ENCODE peak calls at places on chromosome 7, in seven cellular contexts. One of them, this sample, is unnamed. For H3K27me3, the result is how much of the 10 kb centered on the place peaks cover.

GRCh38 chr7:28497026-28497425 is 84.7 kb downstream of the CREB5 start:
- DNase-seq in mammary epithelial cell: no peak
- DNase-seq in sigmoid colon: no peak
- DNase-seq in HCT116: no peak
- DNase-seq in psoas muscle: no peak
- DNase-seq in fibroblast of lung: no peak
- DNase-seq in left lung: no peak
- DNase-seq in this sample: no peak

GRCh38 chr7:43954524-43955228 is 28.4 kb downstream of the UBE2D4 start:
- DNase-seq in mammary epithelial cell: peak
- DNase-seq in sigmoid colon: peak
- DNase-seq in HCT116: peak
- DNase-seq in psoas muscle: no peak
- DNase-seq in fibroblast of lung: peak
- DNase-seq in left lung: no peak
- DNase-seq in this sample: peak

GRCh38 chr7:87574630-87575029 is 26.1 kb downstream of the ABCB1 start:
- DNase-seq in mammary epithelial cell: peak
- DNase-seq in sigmoid colon: no peak
- DNase-seq in HCT116: peak
- DNase-seq in psoas muscle: no peak
- DNase-seq in fibroblast of lung: peak
- DNase-seq in left lung: no peak
- DNase-seq in this sample: no peak

GRCh38 chr7:6057316-6058128 is 26.3 kb downstream of the ANKRD61 start:
- DNase-seq in mammary epithelial cell: no peak
- DNase-seq in sigmoid colon: no peak
- DNase-seq in HCT116: no peak
- DNase-seq in psoas muscle: no peak
- DNase-seq in fibroblast of lung: peak
- DNase-seq in left lung: no peak
- DNase-seq in this sample: no peak

GRCh38 chr7:70472580-70473239 is 659.2 kb upstream of the GALNT17 start:
- DNase-seq in mammary epithelial cell: no peak
- DNase-seq in sigmoid colon: no peak
- DNase-seq in HCT116: no peak
- DNase-seq in psoas muscle: no peak
- DNase-seq in fibroblast of lung: no peak
- DNase-seq in left lung: no peak
- DNase-seq in this sample: no peak

GRCh38 chr7:150961510-150962284 is 16.4 kb downstream of the KCNH2 start:
- DNase-seq in mammary epithelial cell: no peak
- DNase-seq in sigmoid colon: no peak
- DNase-seq in HCT116: no peak
- DNase-seq in psoas muscle: no peak
- DNase-seq in fibroblast of lung: no peak
- DNase-seq in left lung: no peak
- DNase-seq in this sample: no peak

GRCh38 chr7:155948423-155948822 is 136.2 kb upstream of the SHH start:
- DNase-seq in mammary epithelial cell: no peak
- DNase-seq in sigmoid colon: peak
- DNase-seq in HCT116: no peak
- DNase-seq in psoas muscle: no peak
- DNase-seq in fibroblast of lung: no peak
- DNase-seq in left lung: no peak
- DNase-seq in this sample: no peak

GRCh38 chr7:112118581-112119566 is 87.3 kb downstream of the DOCK4 start:
- DNase-seq in mammary epithelial cell: no peak
- DNase-seq in sigmoid colon: no peak
- DNase-seq in HCT116: no peak
- DNase-seq in psoas muscle: no peak
- DNase-seq in fibroblast of lung: no peak
- DNase-seq in left lung: no peak
- DNase-seq in this sample: no peak

GRCh38 chr7:44762300-44762699 is 13.7 kb downstream of the ZMIZ2 start:
- DNase-seq in mammary epithelial cell: peak
- DNase-seq in sigmoid colon: no peak
- DNase-seq in HCT116: no peak
- DNase-seq in psoas muscle: no peak
- DNase-seq in fibroblast of lung: no peak
- DNase-seq in left lung: no peak
- DNase-seq in this sample: no peak

GRCh38 chr7:96093435-96093834 is 228.5 kb downstream of the SLC25A13 start:
- DNase-seq in mammary epithelial cell: peak
- DNase-seq in sigmoid colon: no peak
- DNase-seq in HCT116: no peak
- DNase-seq in psoas muscle: no peak
- DNase-seq in fibroblast of lung: peak
- DNase-seq in left lung: no peak
- DNase-seq in this sample: no peak

GRCh38 chr7:157496426-157497275 is 159.8 kb downstream of the DNAJB6 start:
- DNase-seq in mammary epithelial cell: no peak
- DNase-seq in sigmoid colon: peak
- DNase-seq in HCT116: no peak
- DNase-seq in psoas muscle: no peak
- DNase-seq in fibroblast of lung: no peak
- DNase-seq in left lung: no peak
- DNase-seq in this sample: no peak

GRCh38 chr7:128740996-128741395 is 1.8 kb downstream of the CALU start:
- DNase-seq in mammary epithelial cell: no peak
- DNase-seq in sigmoid colon: no peak
- DNase-seq in HCT116: no peak
- DNase-seq in psoas muscle: no peak
- DNase-seq in fibroblast of lung: peak
- DNase-seq in left lung: no peak
- DNase-seq in this sample: no peak

GRCh38 chr7:31710171-31710570 is 23.2 kb downstream of the PPP1R17 start:
- DNase-seq in mammary epithelial cell: no peak
- DNase-seq in sigmoid colon: no peak
- DNase-seq in HCT116: no peak
- DNase-seq in psoas muscle: no peak
- DNase-seq in fibroblast of lung: no peak
- DNase-seq in left lung: no peak
- DNase-seq in this sample: peak

GRCh38 chr7:27651702-27652101 is 11.0 kb downstream of the HIBADH start:
- DNase-seq in mammary epithelial cell: no peak
- DNase-seq in sigmoid colon: no peak
- DNase-seq in HCT116: no peak
- DNase-seq in psoas muscle: no peak
- DNase-seq in fibroblast of lung: peak
- DNase-seq in left lung: no peak
- DNase-seq in this sample: no peak

GRCh38 chr7:101088069-101088425 is 2.8 kb downstream of the TRIM56 start:
- DNase-seq in mammary epithelial cell: no peak
- DNase-seq in sigmoid colon: no peak
- DNase-seq in HCT116: no peak
- DNase-seq in psoas muscle: no peak
- DNase-seq in fibroblast of lung: no peak
- DNase-seq in left lung: no peak
- DNase-seq in this sample: no peak

GRCh38 chr7:101088858-101089529 is 3.7 kb downstream of the TRIM56 start:
- DNase-seq in mammary epithelial cell: no peak
- DNase-seq in sigmoid colon: no peak
- DNase-seq in HCT116: no peak
- DNase-seq in psoas muscle: no peak
- DNase-seq in fibroblast of lung: no peak
- DNase-seq in left lung: no peak
- DNase-seq in this sample: no peak

GRCh38 chr7:101087334-101088068 is 2.2 kb downstream of the TRIM56 start:
- DNase-seq in mammary epithelial cell: no peak
- DNase-seq in sigmoid colon: no peak
- DNase-seq in HCT116: no peak
- DNase-seq in psoas muscle: no peak
- DNase-seq in fibroblast of lung: no peak
- DNase-seq in left lung: no peak
- DNase-seq in this sample: no peak

GRCh38 chr7:101081432-101081831 is 3.8 kb upstream of the TRIM56 start:
- DNase-seq in mammary epithelial cell: no peak
- DNase-seq in sigmoid colon: no peak
- DNase-seq in HCT116: no peak
- DNase-seq in psoas muscle: no peak
- DNase-seq in fibroblast of lung: no peak
- DNase-seq in left lung: no peak
- DNase-seq in this sample: no peak

DNA sequence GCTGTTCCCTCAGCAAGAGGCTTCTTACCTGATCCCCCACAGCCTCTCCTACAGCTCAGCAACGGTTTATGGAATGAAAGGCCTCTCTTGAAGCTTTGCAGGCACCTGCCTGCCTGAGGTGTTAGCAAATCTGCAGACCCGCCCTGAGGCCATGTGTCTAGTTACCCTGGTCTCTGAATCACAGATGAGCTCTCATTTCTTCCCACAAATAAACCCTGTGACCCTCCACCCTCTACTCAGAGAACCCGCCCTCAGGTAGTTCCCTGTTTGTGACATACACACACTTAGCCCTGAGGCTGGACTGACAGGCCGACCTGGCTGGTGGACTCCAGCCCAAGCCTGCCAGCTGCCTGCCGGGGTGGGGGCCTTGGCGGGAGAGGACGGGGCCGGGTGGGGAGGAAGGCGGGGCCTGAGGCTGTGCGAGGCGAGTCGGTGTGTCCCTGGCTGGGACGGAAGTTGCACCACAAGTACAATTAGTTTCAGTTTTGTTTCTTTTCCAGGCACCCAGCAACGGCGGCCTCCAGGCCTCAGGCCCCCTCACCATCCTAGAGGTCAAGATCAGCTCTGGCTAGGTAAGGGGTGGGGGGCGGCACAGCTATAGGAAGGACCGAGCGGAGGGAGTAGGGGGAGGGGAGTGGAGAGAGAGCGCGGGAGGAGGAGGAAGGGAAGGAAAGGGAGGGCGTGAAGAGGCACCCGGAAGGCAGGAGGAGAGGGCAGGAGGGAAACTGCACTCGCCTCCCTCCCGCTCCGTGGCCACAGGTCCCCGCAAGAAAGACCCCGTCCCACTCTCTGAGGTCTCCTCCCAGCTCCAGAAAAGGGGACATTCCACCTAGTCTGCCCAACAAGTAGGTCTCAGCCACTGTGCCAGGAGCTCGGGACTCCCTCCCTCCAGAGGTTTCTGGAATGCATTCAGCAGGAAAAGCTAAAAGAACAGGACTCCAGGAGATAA is at the start of gene TRIM56:
- DNase-seq in mammary epithelial cell: peak
- DNase-seq in sigmoid colon: peak
- DNase-seq in HCT116: peak
- DNase-seq in psoas muscle: peak
- DNase-seq in fibroblast of lung: peak
- DNase-seq in left lung: peak
- DNase-seq in this sample: no peak
- H3K27ac ChIP-seq in mammary epithelial cell: peak
- H3K27ac ChIP-seq in sigmoid colon: peak
- H3K27ac ChIP-seq in HCT116: peak
- H3K27ac ChIP-seq in psoas muscle: peak
- H3K27ac ChIP-seq in fibroblast of lung: peak
- H3K27ac ChIP-seq in left lung: peak
- H3K27ac ChIP-seq in this sample: no peak

GRCh38 chr7:1236831-1237701 is 4.4 kb downstream of the UNCX start:
- DNase-seq in mammary epithelial cell: no peak
- DNase-seq in sigmoid colon: no peak
- DNase-seq in HCT116: no peak
- DNase-seq in psoas muscle: no peak
- DNase-seq in fibroblast of lung: no peak
- DNase-seq in left lung: no peak
- DNase-seq in this sample: no peak

GRCh38 chr7:1236132-1236655 is 3.5 kb downstream of the UNCX start:
- DNase-seq in mammary epithelial cell: no peak
- DNase-seq in sigmoid colon: no peak
- DNase-seq in HCT116: no peak
- DNase-seq in psoas muscle: peak
- DNase-seq in fibroblast of lung: no peak
- DNase-seq in left lung: no peak
- DNase-seq in this sample: no peak

GRCh38 chr7:1234794-1235500 is 2.3 kb downstream of the UNCX start:
- DNase-seq in mammary epithelial cell: no peak
- DNase-seq in sigmoid colon: no peak
- DNase-seq in HCT116: no peak
- DNase-seq in psoas muscle: no peak
- DNase-seq in fibroblast of lung: no peak
- DNase-seq in left lung: no peak
- DNase-seq in this sample: no peak

GRCh38 chr7:1234049-1234691 is 1.5 kb downstream of the UNCX start:
- DNase-seq in mammary epithelial cell: no peak
- DNase-seq in sigmoid colon: no peak
- DNase-seq in HCT116: no peak
- DNase-seq in psoas muscle: no peak
- DNase-seq in fibroblast of lung: no peak
- DNase-seq in left lung: no peak
- DNase-seq in this sample: no peak

GRCh38 chr7:1235501-1236131 is 2.9 kb downstream of the UNCX start:
- DNase-seq in mammary epithelial cell: peak
- DNase-seq in sigmoid colon: no peak
- DNase-seq in HCT116: no peak
- DNase-seq in psoas muscle: peak
- DNase-seq in fibroblast of lung: no peak
- DNase-seq in left lung: no peak
- DNase-seq in this sample: no peak
- H3K27me3 ChIP-seq in mammary epithelial cell: half or more
- H3K27me3 ChIP-seq in sigmoid colon: half or more
- H3K27me3 ChIP-seq in HCT116: under half
- H3K27me3 ChIP-seq in psoas muscle: half or more
- H3K27me3 ChIP-seq in fibroblast of lung: half or more
- H3K27me3 ChIP-seq in left lung: half or more
- H3K27me3 ChIP-seq in this sample: half or more

GRCh38 chr7:54917613-54918406 is 101.0 kb upstream of the EGFR start:
- DNase-seq in mammary epithelial cell: no peak
- DNase-seq in sigmoid colon: no peak
- DNase-seq in HCT116: no peak
- DNase-seq in psoas muscle: no peak
- DNase-seq in fibroblast of lung: no peak
- DNase-seq in left lung: no peak
- DNase-seq in this sample: no peak
- H3K27ac ChIP-seq in mammary epithelial cell: no peak
- H3K27ac ChIP-seq in sigmoid colon: no peak
- H3K27ac ChIP-seq in HCT116: no peak
- H3K27ac ChIP-seq in psoas muscle: no peak
- H3K27ac ChIP-seq in fibroblast of lung: no peak
- H3K27ac ChIP-seq in left lung: no peak
- H3K27ac ChIP-seq in this sample: no peak

DNA sequence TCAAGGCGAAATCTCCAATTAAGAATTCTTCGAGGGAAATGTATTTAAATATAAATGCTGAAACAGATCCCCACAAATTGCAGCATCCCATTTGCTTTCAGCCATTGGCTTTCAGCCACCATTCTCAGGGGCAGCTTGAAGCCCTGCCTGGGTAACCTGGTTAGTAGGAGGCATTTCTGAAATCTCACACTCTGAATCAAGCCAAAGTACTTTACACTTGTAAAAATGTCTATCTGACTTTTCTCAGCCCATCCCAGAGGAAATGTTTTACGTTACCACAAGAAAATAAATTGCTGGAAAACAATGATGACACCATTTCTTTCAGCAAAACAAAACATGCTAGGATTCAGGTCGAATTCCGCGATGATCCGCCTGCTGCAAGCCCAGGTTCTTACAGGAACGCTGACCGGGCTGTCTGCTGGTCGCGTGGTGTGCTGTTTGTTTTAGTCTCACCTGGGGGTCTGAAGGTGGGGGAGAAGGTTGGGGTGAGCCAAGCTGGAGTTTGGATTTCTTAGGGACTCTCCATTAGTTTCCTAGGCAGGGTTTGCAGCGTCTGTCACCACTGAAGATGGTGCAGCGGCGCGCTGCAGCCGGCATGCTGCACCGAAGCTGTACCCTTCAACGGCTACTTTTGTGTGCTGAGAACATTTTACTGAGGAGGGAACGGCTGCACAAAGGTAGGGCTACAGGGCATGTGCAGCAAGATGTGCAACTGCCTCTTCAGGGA is 48.8 kb downstream of the GCC1 start:
- DNase-seq in mammary epithelial cell: no peak
- DNase-seq in sigmoid colon: no peak
- DNase-seq in HCT116: no peak
- DNase-seq in psoas muscle: no peak
- DNase-seq in fibroblast of lung: peak
- DNase-seq in left lung: no peak
- DNase-seq in this sample: no peak
- H3K27me3 ChIP-seq in mammary epithelial cell: under half
- H3K27me3 ChIP-seq in sigmoid colon: under half
- H3K27me3 ChIP-seq in HCT116: half or more
- H3K27me3 ChIP-seq in psoas muscle: under half
- H3K27me3 ChIP-seq in fibroblast of lung: under half
- H3K27me3 ChIP-seq in left lung: under half
- H3K27me3 ChIP-seq in this sample: under half

This sample was measured in iPS DF 6.9.